ENCODE peak calls at places on chromosomes 16 and 17, in six cellular contexts. O is adrenal gland, X is Peyer's patch, E is heart left ventricle, H is astrocyte, D is fibroblast of lung. Y is an unnamed sample. For H3K9me3, the result is how much of the 10 kb centered on the place peaks cover.

GRCh38 chr16:27852681-27853080 is 210.8 kb downstream of the GSG1L start:
- DNase-seq in O (no peak), X (no peak), E (no peak), H (no peak), D (no peak), Y (no peak)

GRCh38 chr17:46782250-46782953 is 36.1 kb downstream of the WNT3 start:
- DNase-seq in O (no peak), X (peak), E (no peak), H (no peak), D (no peak), Y (no peak)

GRCh38 chr17:1201132-1201702 is 21.4 kb upstream of the ABR start:
- DNase-seq in O (peak), X (no peak), E (no peak), H (no peak), D (no peak), Y (no peak)

GRCh38 chr17:81412490-81413093 is 17.3 kb downstream of the BAHCC1 start:
- DNase-seq in O (no peak), X (no peak), E (peak), H (no peak), D (peak), Y (no peak)

GRCh38 chr17:2337811-2338657 is 733 bp downstream of the SGSM2 start:
- DNase-seq in O (peak), X (peak), E (peak), H (peak), D (peak), Y (peak)

GRCh38 chr16:79797486-79797885 is 196.9 kb upstream of the MAF start:
- DNase-seq in O (no peak), X (no peak), E (no peak), H (no peak), D (no peak), Y (no peak)

GRCh38 chr17:44947461-44948314 is at the start of gene KIF18B:
- DNase-seq in O (peak), X (peak), E (peak), H (peak), D (peak), Y (peak)

GRCh38 chr17:40888321-40888720 is 3.3 kb upstream of the KRT20 start:
- DNase-seq in O (no peak), X (no peak), E (no peak), H (no peak), D (no peak), Y (no peak)

GRCh38 chr16:48215738-48216137 is 28.4 kb upstream of the LONP2 start:
- DNase-seq in O (no peak), X (no peak), E (no peak), H (no peak), D (no peak), Y (no peak)

GRCh38 chr16:55976815-55977214 is 101.6 kb upstream of the CES5A start:
- DNase-seq in O (no peak), X (no peak), E (no peak), H (no peak), D (no peak), Y (no peak)

GRCh38 chr17:79930077-79930785 is 91.0 kb upstream of the CBX4 start:
- DNase-seq in O (no peak), X (no peak), E (no peak), H (no peak), D (peak), Y (no peak)

GRCh38 chr16:4410335-4411075 is 5.9 kb downstream of the CORO7 start:
- DNase-seq in O (peak), X (no peak), E (no peak), H (peak), D (peak), Y (peak)

GRCh38 chr16:4409081-4409932 is 7.1 kb downstream of the CORO7 start:
- DNase-seq in O (no peak), X (no peak), E (no peak), H (no peak), D (no peak), Y (no peak)

GRCh38 chr16:4412159-4412558 is 4.2 kb downstream of the CORO7 start:
- DNase-seq in O (no peak), X (no peak), E (no peak), H (no peak), D (no peak), Y (no peak)

GRCh38 chr16:4412854-4413253 is 3.5 kb downstream of the CORO7 start:
- DNase-seq in O (no peak), X (no peak), E (no peak), H (no peak), D (no peak), Y (no peak)

GRCh38 chr16:4411684-4412083 is 4.7 kb downstream of the CORO7 start:
- DNase-seq in O (no peak), X (no peak), E (peak), H (no peak), D (no peak), Y (no peak)
- H3K4me3 ChIP-seq in O (no peak), X (no peak), E (no peak), H (no peak), D (no peak), Y (no peak)

DNA sequence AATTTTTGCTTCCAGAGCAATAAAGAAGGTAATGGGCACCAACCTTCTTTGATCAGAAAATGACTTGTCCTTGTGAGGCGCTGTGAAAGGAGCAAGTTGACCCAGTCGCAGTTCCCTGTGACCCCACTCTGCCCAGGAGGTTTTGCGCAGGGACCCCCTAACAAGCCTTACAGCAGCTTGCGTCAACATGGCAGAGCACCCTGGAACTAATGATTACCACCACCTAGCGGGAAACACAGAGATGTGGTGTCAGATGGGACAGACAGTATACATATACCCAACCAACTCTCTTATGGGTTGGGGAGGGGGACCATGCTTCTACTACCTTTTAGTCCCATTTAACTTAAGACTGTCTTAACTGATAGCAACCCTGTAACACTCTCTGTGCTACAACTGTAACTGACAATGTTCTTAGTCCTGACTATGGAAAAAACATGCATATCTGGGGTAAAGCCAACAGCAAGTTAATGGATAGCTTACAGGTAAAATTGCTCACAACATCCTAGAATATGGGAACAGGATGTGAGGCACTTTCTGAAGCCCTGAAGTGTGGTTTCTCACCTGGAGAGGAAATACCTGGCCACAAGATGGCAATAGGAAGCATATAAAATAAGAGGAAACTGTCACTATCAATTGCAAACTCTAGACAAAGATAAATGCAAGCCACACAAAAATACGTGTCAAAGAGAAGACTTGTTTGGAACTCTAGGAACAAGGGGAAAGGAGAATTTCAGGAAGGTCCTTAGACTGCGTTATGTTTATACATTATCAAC is 3.0 kb downstream of the KARS1 start:
- DNase-seq in O (no peak), X (no peak), E (no peak), H (no peak), D (no peak), Y (no peak)
- TF ChIP-seq CTCF in O (no peak), X (no peak), E (no peak), H (no peak), D (no peak), Y (no peak)

GRCh38 chr17:35744830-35745229 is 8.2 kb downstream of the GAS2L2 start:
- DNase-seq in O (no peak), X (peak), E (no peak), H (no peak), D (no peak), Y (no peak)

GRCh38 chr17:35746956-35747355 is 6.1 kb downstream of the GAS2L2 start:
- DNase-seq in O (no peak), X (no peak), E (no peak), H (no peak), D (no peak), Y (no peak)

GRCh38 chr17:35745749-35746320 is 7.2 kb downstream of the GAS2L2 start:
- DNase-seq in O (no peak), X (no peak), E (no peak), H (no peak), D (no peak), Y (no peak)

GRCh38 chr17:35743911-35744328 is 9.1 kb downstream of the GAS2L2 start:
- DNase-seq in O (no peak), X (no peak), E (peak), H (no peak), D (peak), Y (no peak)

GRCh38 chr17:35745246-35745645 is 7.8 kb downstream of the GAS2L2 start:
- DNase-seq in O (no peak), X (no peak), E (no peak), H (no peak), D (no peak), Y (no peak)
- H3K9me3 ChIP-seq in O (under half), X (under half), E (under half), H (under half), D (under half), Y (under half)

GRCh38 chr16:89320717-89321501 is 103.4 kb downstream of the ZNF778 start:
- DNase-seq in O (peak), X (peak), E (peak), H (peak), D (peak), Y (no peak)
- H3K4me3 ChIP-seq in O (no peak), X (no peak), E (peak), H (peak), D (no peak), Y (peak)

DNA sequence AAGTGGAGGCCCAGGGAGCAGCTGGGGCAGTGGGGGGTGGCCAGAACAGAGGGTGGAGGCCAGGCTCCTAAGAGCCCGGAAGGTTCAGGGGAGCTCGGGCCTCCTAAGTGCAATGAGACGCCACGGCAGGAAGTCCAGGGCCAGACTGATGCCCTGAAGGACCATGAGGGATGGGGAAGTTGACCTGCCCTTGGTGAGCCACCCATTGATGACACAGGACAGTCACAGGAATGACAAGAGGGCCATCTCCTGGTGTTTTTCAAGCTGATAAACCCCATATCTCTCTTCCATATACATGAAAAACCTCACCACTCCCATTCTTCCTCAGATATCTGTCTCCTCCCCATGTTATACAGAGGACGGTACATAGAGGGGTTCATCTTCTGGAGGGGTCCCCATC is 5.8 kb upstream of the MRPL58 start:
- DNase-seq in O (no peak), X (no peak), E (no peak), H (no peak), D (no peak), Y (no peak)
- TF ChIP-seq CTCF in O (peak), X (no peak), E (no peak), H (no peak), D (no peak), Y (no peak)

Y was measured in pancreas.